ENCODE peak calls at places on chromosomes 3 and 15, in seven cellular contexts. One of them, this sample, is unnamed. For H3K36me3, the result is how much of the 10 kb centered on the place peaks cover.

GRCh38 chr3:141000027-141000663 is 51.0 kb upstream of the SPSB4 start:
- DNase-seq in SJSA1: no peak
- DNase-seq in GM23338: peak
- DNase-seq in adipocyte: peak
- DNase-seq in colonic mucosa: peak
- DNase-seq in CD4-positive, CD25-positive, alpha-beta regulatory T cell: peak
- DNase-seq in stomach: peak
- DNase-seq in this sample: peak

GRCh38 chr3:159583662-159584061 is 405.0 kb upstream of the IL12A start:
- DNase-seq in SJSA1: no peak
- DNase-seq in GM23338: peak
- DNase-seq in adipocyte: no peak
- DNase-seq in colonic mucosa: no peak
- DNase-seq in CD4-positive, CD25-positive, alpha-beta regulatory T cell: no peak
- DNase-seq in stomach: no peak
- DNase-seq in this sample: no peak

GRCh38 chr3:14461748-14462324 is 59.4 kb downstream of the SLC6A6 start:
- DNase-seq in SJSA1: peak
- DNase-seq in GM23338: peak
- DNase-seq in adipocyte: peak
- DNase-seq in colonic mucosa: peak
- DNase-seq in CD4-positive, CD25-positive, alpha-beta regulatory T cell: peak
- DNase-seq in stomach: peak
- DNase-seq in this sample: peak

GRCh38 chr3:94862703-94863102 is 799.8 kb downstream of the NSUN3 start:
- DNase-seq in SJSA1: no peak
- DNase-seq in GM23338: peak
- DNase-seq in adipocyte: peak
- DNase-seq in colonic mucosa: no peak
- DNase-seq in CD4-positive, CD25-positive, alpha-beta regulatory T cell: no peak
- DNase-seq in stomach: no peak
- DNase-seq in this sample: no peak

GRCh38 chr15:29319823-29320222 is 50.2 kb upstream of the NSMCE3 start:
- DNase-seq in SJSA1: no peak
- DNase-seq in GM23338: peak
- DNase-seq in adipocyte: no peak
- DNase-seq in colonic mucosa: no peak
- DNase-seq in CD4-positive, CD25-positive, alpha-beta regulatory T cell: no peak
- DNase-seq in stomach: no peak
- DNase-seq in this sample: no peak

GRCh38 chr3:135869439-135870105 is 96.0 kb upstream of the PPP2R3A start:
- DNase-seq in SJSA1: no peak
- DNase-seq in GM23338: no peak
- DNase-seq in adipocyte: no peak
- DNase-seq in colonic mucosa: no peak
- DNase-seq in CD4-positive, CD25-positive, alpha-beta regulatory T cell: no peak
- DNase-seq in stomach: no peak
- DNase-seq in this sample: no peak

GRCh38 chr15:73717802-73718201 is 33.6 kb downstream of the CD276 start:
- DNase-seq in SJSA1: no peak
- DNase-seq in GM23338: peak
- DNase-seq in adipocyte: no peak
- DNase-seq in colonic mucosa: no peak
- DNase-seq in CD4-positive, CD25-positive, alpha-beta regulatory T cell: no peak
- DNase-seq in stomach: no peak
- DNase-seq in this sample: no peak

GRCh38 chr3:9776896-9777694 is 7.3 kb upstream of the CAMK1 start:
- DNase-seq in SJSA1: no peak
- DNase-seq in GM23338: no peak
- DNase-seq in adipocyte: no peak
- DNase-seq in colonic mucosa: no peak
- DNase-seq in CD4-positive, CD25-positive, alpha-beta regulatory T cell: no peak
- DNase-seq in stomach: no peak
- DNase-seq in this sample: no peak

GRCh38 chr3:41299036-41299435 is 99.7 kb downstream of the CTNNB1 start:
- DNase-seq in SJSA1: no peak
- DNase-seq in GM23338: no peak
- DNase-seq in adipocyte: no peak
- DNase-seq in colonic mucosa: no peak
- DNase-seq in CD4-positive, CD25-positive, alpha-beta regulatory T cell: no peak
- DNase-seq in stomach: no peak
- DNase-seq in this sample: no peak

GRCh38 chr3:181712190-181712504 is 422 bp downstream of the SOX2 start:
- DNase-seq in SJSA1: no peak
- DNase-seq in GM23338: no peak
- DNase-seq in adipocyte: no peak
- DNase-seq in colonic mucosa: no peak
- DNase-seq in CD4-positive, CD25-positive, alpha-beta regulatory T cell: no peak
- DNase-seq in stomach: no peak
- DNase-seq in this sample: no peak

GRCh38 chr3:136632625-136633081 is 119.5 kb downstream of the STAG1 start:
- DNase-seq in SJSA1: no peak
- DNase-seq in GM23338: no peak
- DNase-seq in adipocyte: no peak
- DNase-seq in colonic mucosa: peak
- DNase-seq in CD4-positive, CD25-positive, alpha-beta regulatory T cell: no peak
- DNase-seq in stomach: no peak
- DNase-seq in this sample: no peak

GRCh38 chr3:60202052-60202753 is 1049.0 kb downstream of the FHIT start:
- DNase-seq in SJSA1: no peak
- DNase-seq in GM23338: no peak
- DNase-seq in adipocyte: no peak
- DNase-seq in colonic mucosa: no peak
- DNase-seq in CD4-positive, CD25-positive, alpha-beta regulatory T cell: no peak
- DNase-seq in stomach: no peak
- DNase-seq in this sample: no peak

GRCh38 chr15:76866008-76866407 is 39.1 kb downstream of the SCAPER start:
- DNase-seq in SJSA1: no peak
- DNase-seq in GM23338: no peak
- DNase-seq in adipocyte: peak
- DNase-seq in colonic mucosa: no peak
- DNase-seq in CD4-positive, CD25-positive, alpha-beta regulatory T cell: peak
- DNase-seq in stomach: no peak
- DNase-seq in this sample: no peak

GRCh38 chr3:103059481-103059880 is 624.7 kb downstream of the ZPLD1 start:
- DNase-seq in SJSA1: no peak
- DNase-seq in GM23338: peak
- DNase-seq in adipocyte: no peak
- DNase-seq in colonic mucosa: no peak
- DNase-seq in CD4-positive, CD25-positive, alpha-beta regulatory T cell: no peak
- DNase-seq in stomach: no peak
- DNase-seq in this sample: no peak

GRCh38 chr15:73442968-73443367 is at the start of gene REC114:
- DNase-seq in SJSA1: no peak
- DNase-seq in GM23338: peak
- DNase-seq in adipocyte: no peak
- DNase-seq in colonic mucosa: no peak
- DNase-seq in CD4-positive, CD25-positive, alpha-beta regulatory T cell: no peak
- DNase-seq in stomach: no peak
- DNase-seq in this sample: no peak

GRCh38 chr3:122410111-122410510 is 5.8 kb downstream of the WDR5B start:
- DNase-seq in SJSA1: no peak
- DNase-seq in GM23338: no peak
- DNase-seq in adipocyte: no peak
- DNase-seq in colonic mucosa: no peak
- DNase-seq in CD4-positive, CD25-positive, alpha-beta regulatory T cell: no peak
- DNase-seq in stomach: no peak
- DNase-seq in this sample: no peak
- H3K36me3 ChIP-seq in SJSA1: under half
- H3K36me3 ChIP-seq in GM23338: under half
- H3K36me3 ChIP-seq in adipocyte: half or more
- H3K36me3 ChIP-seq in colonic mucosa: under half
- H3K36me3 ChIP-seq in CD4-positive, CD25-positive, alpha-beta regulatory T cell: half or more
- H3K36me3 ChIP-seq in stomach: under half
- H3K36me3 ChIP-seq in this sample: under half

DNA sequence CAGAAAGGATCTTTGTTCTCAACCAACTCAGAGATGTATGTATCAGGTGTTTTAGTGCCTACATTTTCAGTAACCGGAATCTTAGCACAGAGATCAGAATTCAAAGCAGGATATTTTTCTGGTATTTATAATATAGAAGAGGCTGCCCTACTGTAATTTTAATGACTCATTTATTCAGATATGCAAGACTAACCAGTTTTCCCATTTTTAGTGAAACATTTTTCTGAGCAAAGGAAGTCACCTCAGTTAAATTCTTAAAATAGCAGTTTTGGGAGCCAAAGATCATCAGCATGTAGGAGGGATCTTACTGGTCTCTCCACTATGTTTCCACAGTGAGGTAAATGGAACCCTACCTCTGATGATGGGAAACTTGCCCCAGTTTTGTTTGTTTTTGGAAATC is 42.0 kb downstream of the SRP14 start:
- DNase-seq in SJSA1: no peak
- DNase-seq in GM23338: no peak
- DNase-seq in adipocyte: peak
- DNase-seq in colonic mucosa: no peak
- DNase-seq in CD4-positive, CD25-positive, alpha-beta regulatory T cell: no peak
- DNase-seq in stomach: no peak
- DNase-seq in this sample: no peak
- H3K36me3 ChIP-seq in SJSA1: under half
- H3K36me3 ChIP-seq in GM23338: half or more
- H3K36me3 ChIP-seq in adipocyte: half or more
- H3K36me3 ChIP-seq in colonic mucosa: under half
- H3K36me3 ChIP-seq in CD4-positive, CD25-positive, alpha-beta regulatory T cell: under half
- H3K36me3 ChIP-seq in stomach: under half
- H3K36me3 ChIP-seq in this sample: under half

GRCh38 chr15:63136742-63137141 is 15.1 kb downstream of the LACTB start:
- DNase-seq in SJSA1: no peak
- DNase-seq in GM23338: no peak
- DNase-seq in adipocyte: no peak
- DNase-seq in colonic mucosa: no peak
- DNase-seq in CD4-positive, CD25-positive, alpha-beta regulatory T cell: no peak
- DNase-seq in stomach: no peak
- DNase-seq in this sample: no peak
- H3K36me3 ChIP-seq in SJSA1: under half
- H3K36me3 ChIP-seq in GM23338: under half
- H3K36me3 ChIP-seq in adipocyte: under half
- H3K36me3 ChIP-seq in colonic mucosa: under half
- H3K36me3 ChIP-seq in CD4-positive, CD25-positive, alpha-beta regulatory T cell: under half
- H3K36me3 ChIP-seq in stomach: under half
- H3K36me3 ChIP-seq in this sample: under half

DNA sequence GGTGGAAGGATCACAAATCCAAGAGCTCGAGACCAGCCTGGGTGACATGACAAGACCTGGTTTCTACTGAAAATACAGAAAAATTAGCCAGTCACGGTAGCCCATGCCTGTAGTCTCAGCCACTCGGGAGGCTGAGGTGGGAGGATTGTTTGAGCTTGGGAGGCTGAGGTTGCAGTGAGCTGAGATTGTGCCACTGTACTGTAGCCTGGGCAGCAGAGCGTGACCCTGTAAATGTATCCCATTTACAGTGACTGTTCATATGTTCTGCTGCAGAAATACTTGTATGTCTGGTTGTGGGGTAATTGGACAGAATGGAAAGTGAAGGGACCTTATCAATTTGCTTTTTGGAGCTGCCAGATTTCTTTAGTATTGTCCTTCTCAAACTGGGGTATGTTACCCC is 24.9 kb downstream of the ATG7 start:
- DNase-seq in SJSA1: no peak
- DNase-seq in GM23338: no peak
- DNase-seq in adipocyte: no peak
- DNase-seq in colonic mucosa: no peak
- DNase-seq in CD4-positive, CD25-positive, alpha-beta regulatory T cell: no peak
- DNase-seq in stomach: no peak
- DNase-seq in this sample: no peak
- H3K36me3 ChIP-seq in SJSA1: under half
- H3K36me3 ChIP-seq in GM23338: under half
- H3K36me3 ChIP-seq in adipocyte: under half
- H3K36me3 ChIP-seq in colonic mucosa: under half
- H3K36me3 ChIP-seq in CD4-positive, CD25-positive, alpha-beta regulatory T cell: under half
- H3K36me3 ChIP-seq in stomach: under half
- H3K36me3 ChIP-seq in this sample: under half

GRCh38 chr15:67100808-67101581 is 35.6 kb downstream of the SMAD3 start:
- DNase-seq in SJSA1: no peak
- DNase-seq in GM23338: no peak
- DNase-seq in adipocyte: no peak
- DNase-seq in colonic mucosa: no peak
- DNase-seq in CD4-positive, CD25-positive, alpha-beta regulatory T cell: peak
- DNase-seq in stomach: no peak
- DNase-seq in this sample: no peak
- H3K36me3 ChIP-seq in SJSA1: under half
- H3K36me3 ChIP-seq in GM23338: under half
- H3K36me3 ChIP-seq in adipocyte: under half
- H3K36me3 ChIP-seq in colonic mucosa: under half
- H3K36me3 ChIP-seq in CD4-positive, CD25-positive, alpha-beta regulatory T cell: under half
- H3K36me3 ChIP-seq in stomach: under half
- H3K36me3 ChIP-seq in this sample: under half

DNA sequence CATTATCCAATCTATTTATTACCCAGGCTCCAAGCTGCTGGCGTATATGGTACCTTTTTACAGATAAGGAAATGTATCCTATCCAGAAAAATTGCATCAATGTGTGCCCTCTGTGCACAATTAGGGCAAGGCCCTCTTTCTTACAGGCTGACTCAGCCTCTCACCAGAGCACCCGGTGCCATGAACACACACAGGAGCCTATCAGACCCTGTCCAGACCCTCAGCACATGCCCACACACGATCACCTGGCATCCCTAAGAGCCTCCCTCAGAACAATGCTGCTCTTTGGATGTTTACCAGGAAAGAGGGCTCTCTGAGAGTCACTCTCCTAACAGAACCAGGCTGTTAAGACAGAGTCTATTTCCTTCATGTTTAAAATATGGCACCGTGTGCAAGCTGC is 460.0 kb upstream of the TBL1XR1 start:
- DNase-seq in SJSA1: no peak
- DNase-seq in GM23338: no peak
- DNase-seq in adipocyte: no peak
- DNase-seq in colonic mucosa: no peak
- DNase-seq in CD4-positive, CD25-positive, alpha-beta regulatory T cell: no peak
- DNase-seq in stomach: no peak
- DNase-seq in this sample: peak
- H3K36me3 ChIP-seq in SJSA1: under half
- H3K36me3 ChIP-seq in GM23338: under half
- H3K36me3 ChIP-seq in adipocyte: under half
- H3K36me3 ChIP-seq in colonic mucosa: under half
- H3K36me3 ChIP-seq in CD4-positive, CD25-positive, alpha-beta regulatory T cell: under half
- H3K36me3 ChIP-seq in stomach: under half
- H3K36me3 ChIP-seq in this sample: under half

This sample was measured in thyroid gland.